ENCODE peak calls at places on chromosomes 5 and 9, in five cellular contexts. J is H9, A is IMR-90, H is mesendoderm, Y is H1. S is an unnamed sample.
A peak's percentile ranks its signal among the peaks of the same experiment; 100 is the strongest.

GRCh38 chr9:96219615-96220257 is 82.2 kb downstream of the HSD17B3 start:
- DNase-seq in A (no peak), Y (peak; percentile 84), J (peak; percentile 70), H (peak; percentile 62), S (no peak)

GRCh38 chr9:94178927-94179326 is 80.2 kb upstream of the ZNF169 start:
- DNase-seq in H (no peak), Y (no peak), J (no peak), A (no peak), S (no peak)

GRCh38 chr5:4372481-4372880 is 767.6 kb upstream of the ADAMTS16 start:
- DNase-seq in J (no peak), Y (no peak), A (no peak), H (no peak), S (no peak)

GRCh38 chr5:61245936-61246335 is 83.7 kb upstream of the SMIM15 start:
- DNase-seq in A (no peak), Y (no peak), J (no peak), H (no peak), S (no peak)

GRCh38 chr5:109823597-109823996 is 133.9 kb downstream of the MAN2A1 start:
- DNase-seq in A (peak; percentile 67), H (no peak), J (no peak), Y (no peak), S (no peak)

GRCh38 chr5:83751201-83751600 is 30.5 kb upstream of the HAPLN1 start:
- DNase-seq in Y (no peak), J (no peak), H (no peak), A (no peak), S (no peak)

GRCh38 chr5:105931782-105932489 is 1738.8 kb downstream of the EFNA5 start:
- DNase-seq in Y (no peak), H (no peak), A (peak; percentile 73), J (no peak), S (no peak)

GRCh38 chr9:136242908-136243525 is 2.6 kb downstream of the QSOX2 start:
- DNase-seq in A (no peak), J (no peak), Y (no peak), H (peak; percentile 42), S (no peak)

GRCh38 chr9:134386951-134387831 is 60.9 kb downstream of the RXRA start:
- DNase-seq in H (no peak), Y (no peak), J (no peak), A (peak; percentile 24), S (no peak)

GRCh38 chr5:118253401-118254061 is 734.8 kb downstream of the DTWD2 start:
- DNase-seq in A (no peak), H (no peak), J (no peak), Y (no peak), S (no peak)

GRCh38 chr5:501040-501832 is 23.0 kb downstream of the SLC9A3 start:
- DNase-seq in J (no peak), Y (no peak), A (no peak), H (no peak), S (no peak)

GRCh38 chr9:2655411-2655901 is 33.9 kb downstream of the VLDLR start:
- DNase-seq in A (peak; percentile 96), J (no peak), Y (no peak), H (no peak), S (no peak)

GRCh38 chr9:100324594-100325200 is 28.0 kb downstream of the TEX10 start:
- DNase-seq in A (peak; percentile 74), J (no peak), Y (no peak), H (peak; percentile 49), S (no peak)

GRCh38 chr5:171668097-171668412 is 117.6 kb upstream of the SMIM23 start:
- DNase-seq in A (no peak), Y (no peak), H (no peak), J (no peak), S (no peak)

GRCh38 chr9:6433405-6433804 is 20.4 kb downstream of the UHRF2 start:
- DNase-seq in J (no peak), Y (no peak), H (no peak), A (peak; percentile 76), S (no peak)

GRCh38 chr5:72860499-72860898 is 44.0 kb downstream of the TNPO1 start:
- DNase-seq in Y (no peak), A (peak; percentile 76), H (no peak), J (no peak), S (no peak)

GRCh38 chr5:50595199-50595598 is 71.2 kb upstream of the PARP8 start:
- DNase-seq in A (peak; percentile 90), J (no peak), Y (no peak), H (no peak), S (no peak)

GRCh38 chr9:14830057-14830456 is 80.2 kb downstream of the FREM1 start:
- DNase-seq in A (no peak), Y (no peak), H (no peak), J (no peak), S (no peak)

DNA sequence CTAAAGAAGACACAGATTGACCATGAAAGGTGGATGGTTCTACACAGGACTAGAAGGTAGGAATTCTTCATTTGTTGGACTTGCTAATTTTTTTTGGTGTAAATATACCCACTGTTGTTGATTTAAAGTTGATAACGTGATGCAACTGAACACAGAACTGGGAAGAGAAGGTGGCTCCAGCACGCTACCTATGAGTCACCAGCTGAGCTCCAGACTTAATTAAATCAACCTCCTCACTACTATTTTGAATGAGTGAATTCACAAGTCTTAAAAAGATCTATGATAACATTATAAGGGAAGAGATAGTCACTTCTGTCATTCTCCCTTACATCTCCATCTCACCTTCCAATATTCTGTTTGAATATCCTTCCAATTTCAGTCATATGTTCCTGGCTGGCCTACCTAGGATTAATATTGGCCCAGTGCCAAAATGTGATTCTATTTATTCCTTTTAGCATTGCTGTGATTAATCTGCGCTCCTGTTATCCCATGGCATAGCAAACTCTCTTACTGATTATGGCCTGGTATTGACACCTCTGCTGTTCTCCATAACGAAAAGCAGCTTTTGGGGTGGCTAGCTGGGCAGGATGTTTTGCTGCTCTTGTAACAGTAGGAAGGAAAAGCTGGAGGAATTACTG is 135.9 kb upstream of the CCDC152 start:
- DNase-seq in J (no peak), H (peak; percentile 54), Y (no peak), A (no peak), S (no peak)
- H3K27ac ChIP-seq in J (no peak overlapping the region), H (peak overlapping the region; percentile 49), Y (no peak overlapping the region), A (no peak overlapping the region), S (no peak overlapping the region)

DNA sequence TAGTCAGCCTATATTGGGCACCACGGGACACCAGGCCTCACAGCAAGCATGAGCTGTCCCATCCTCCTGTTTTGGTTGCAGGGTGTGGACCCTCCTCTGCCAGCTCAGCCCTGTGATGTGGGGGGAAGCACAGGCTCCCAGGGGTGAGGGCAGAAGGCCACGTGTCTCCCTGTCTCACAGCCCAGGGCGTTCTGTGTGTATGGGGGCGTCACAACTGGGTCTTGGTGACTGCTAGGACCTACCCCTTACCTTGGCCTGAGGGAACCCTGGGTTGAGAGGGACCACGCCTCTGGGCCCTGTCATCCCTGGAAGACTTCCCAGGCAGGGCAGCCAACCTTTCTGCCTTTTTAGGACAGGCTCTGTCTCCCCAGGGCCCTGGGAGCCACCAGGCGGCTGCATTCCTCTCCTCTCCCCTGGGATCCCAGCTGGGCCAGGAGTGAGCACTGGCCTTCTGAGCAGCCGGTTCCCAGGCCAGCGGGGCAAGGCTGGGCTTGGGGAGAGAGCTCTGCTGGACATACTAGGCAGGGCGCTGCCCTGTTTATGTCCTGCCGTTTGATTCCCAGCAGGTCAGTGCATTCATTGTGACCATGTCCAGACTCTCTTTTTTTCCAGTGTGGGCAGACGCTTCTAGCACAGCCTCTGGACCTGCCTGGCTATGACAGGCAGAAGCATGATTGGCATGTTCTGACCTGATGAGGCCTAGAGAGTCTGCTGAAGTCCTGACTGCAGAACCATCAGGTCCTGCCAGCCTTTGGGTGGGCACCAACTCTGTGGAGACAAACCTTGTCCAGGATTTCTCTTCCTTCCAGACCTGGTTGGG is 97.5 kb downstream of the DAB2IP start:
- DNase-seq in Y (no peak), A (no peak), H (no peak), J (no peak), S (no peak)
- H3K79me1 ChIP-seq in Y (peaks cover 33% of the 10 kb centered on the region), A (peaks cover 92% of the 10 kb centered on the region), H (peaks cover 59% of the 10 kb centered on the region), J (no peaks in the 10 kb centered on the region), S (peaks cover 38% of the 10 kb centered on the region)

GRCh38 chr9:108751301-108751824 is 104.4 kb downstream of the ACTL7B start:
- DNase-seq in J (no peak), H (no peak), Y (no peak), A (no peak), S (no peak)

GRCh38 chr9:108759399-108759798 is 96.4 kb downstream of the ACTL7B start:
- DNase-seq in J (no peak), H (no peak), A (no peak), Y (no peak), S (no peak)

GRCh38 chr9:108756746-108757490 is 98.9 kb downstream of the ACTL7B start:
- DNase-seq in A (no peak), H (peak; percentile 85), Y (no peak), J (no peak), S (no peak)

GRCh38 chr9:108759835-108760234 is 96.0 kb downstream of the ACTL7B start:
- DNase-seq in H (no peak), J (no peak), A (no peak), Y (no peak), S (no peak)

GRCh38 chr9:108755979-108756378 is 99.8 kb downstream of the ACTL7B start:
- DNase-seq in H (peak; percentile 76), Y (no peak), A (no peak), J (no peak), S (no peak)
- H3K27ac ChIP-seq in H (no peak overlapping the region), Y (no peak overlapping the region), A (no peak overlapping the region), J (no peak overlapping the region), S (no peak overlapping the region)

GRCh38 chr5:175621971-175622370 is 35.9 kb upstream of the HRH2 start:
- DNase-seq in A (no peak), Y (no peak), H (peak; percentile 23), J (no peak), S (no peak)
- H3K79me1 ChIP-seq in A (no peaks in the 10 kb centered on the region), Y (no peaks in the 10 kb centered on the region), H (no peaks in the 10 kb centered on the region), J (no peaks in the 10 kb centered on the region), S (no peaks in the 10 kb centered on the region)

GRCh38 chr9:89481161-89481915 is 16.6 kb downstream of the SEMA4D start:
- DNase-seq in J (no peak), A (no peak), Y (no peak), H (no peak), S (no peak)

GRCh38 chr9:89483592-89484474 is 14.1 kb downstream of the SEMA4D start:
- DNase-seq in Y (no peak), A (no peak), J (peak; percentile 23), H (no peak), S (no peak)

GRCh38 chr9:89482950-89483349 is 15.0 kb downstream of the SEMA4D start:
- DNase-seq in H (no peak), Y (no peak), J (no peak), A (no peak), S (no peak)

GRCh38 chr9:89484475-89485404 is 13.2 kb downstream of the SEMA4D start:
- DNase-seq in H (no peak), A (peak; percentile 24), J (peak; percentile 12), Y (no peak), S (no peak)

GRCh38 chr9:89482056-89482784 is 15.7 kb downstream of the SEMA4D start:
- DNase-seq in A (no peak), H (no peak), J (no peak), Y (no peak), S (no peak)
- H3K27ac ChIP-seq in A (no peak overlapping the region), H (no peak overlapping the region), J (no peak overlapping the region), Y (no peak overlapping the region), S (no peak overlapping the region)

GRCh38 chr5:64807505-64807904 is 38.8 kb downstream of the CWC27 start:
- DNase-seq in A (peak; percentile 80), H (no peak), Y (no peak), J (no peak), S (no peak)
- H3K79me1 ChIP-seq in A (no peaks in the 10 kb centered on the region), H (no peaks in the 10 kb centered on the region), Y (no peaks in the 10 kb centered on the region), J (no peaks in the 10 kb centered on the region), S (no peaks in the 10 kb centered on the region)

GRCh38 chr5:147645172-147645571 is 135.3 kb upstream of the DPYSL3 start:
- DNase-seq in Y (no peak), H (no peak), A (no peak), J (no peak), S (no peak)
- H3K27ac ChIP-seq in Y (no peak overlapping the region), H (no peak overlapping the region), A (no peak overlapping the region), J (no peak overlapping the region), S (no peak overlapping the region)

GRCh38 chr5:139696894-139697658 is 48.9 kb downstream of the CXXC5 start:
- DNase-seq in A (peak; percentile 91), Y (no peak), H (peak; percentile 96), J (peak; percentile 85), S (no peak)
- H3K79me1 ChIP-seq in A (no peaks in the 10 kb centered on the region), Y (no peaks in the 10 kb centered on the region), H (no peaks in the 10 kb centered on the region), J (no peaks in the 10 kb centered on the region), S (no peaks in the 10 kb centered on the region)